ENCODE peak calls at places on chromosome 7, in six cellular contexts. T is KBM-7, U is AG04450, L is Daoy, P is AG09319, F is COLO829. Z is an unnamed sample.

GRCh38 chr7:158581440-158582088 is 6.1 kb downstream of the PTPRN2 start:
- DNase-seq in T (peak; percentile 11), U (no peak), L (no peak), P (no peak), F (no peak), Z (no peak)

GRCh38 chr7:87001214-87001613 is 58.2 kb downstream of the ELAPOR2 start:
- DNase-seq in T (no peak), U (no peak), L (peak; percentile 73), P (no peak), F (no peak), Z (no peak)

GRCh38 chr7:33794419-33794818 is 110.9 kb upstream of the BMPER start:
- DNase-seq in T (no peak), U (no peak), L (no peak), P (no peak), F (no peak), Z (no peak)

GRCh38 chr7:66039094-66039493 is 36.5 kb upstream of the ASL start:
- DNase-seq in T (no peak), U (no peak), L (no peak), P (no peak), F (no peak), Z (no peak)

GRCh38 chr7:112986256-112987031 is 100.2 kb downstream of the GPR85 start:
- DNase-seq in T (peak; percentile 23), U (no peak), L (peak; percentile 15), P (peak; percentile 23), F (no peak), Z (no peak)

GRCh38 chr7:98493379-98493778 is 92.5 kb upstream of the BAIAP2L1 start:
- DNase-seq in T (no peak), U (no peak), L (no peak), P (no peak), F (no peak), Z (no peak)

GRCh38 chr7:70597071-70597470 is 534.9 kb upstream of the GALNT17 start:
- DNase-seq in T (no peak), U (no peak), L (no peak), P (no peak), F (no peak), Z (no peak)

GRCh38 chr7:23293500-23294073 is 5.6 kb upstream of the MALSU1 start:
- DNase-seq in T (no peak), U (no peak), L (no peak), P (no peak), F (no peak), Z (no peak)

GRCh38 chr7:1141651-1142050 is 18.3 kb downstream of the ZFAND2A start:
- DNase-seq in T (no peak), U (no peak), L (no peak), P (no peak), F (no peak), Z (no peak)

GRCh38 chr7:41698726-41699125 is 4.2 kb downstream of the INHBA start:
- DNase-seq in T (no peak), U (peak; percentile 69), L (no peak), P (no peak), F (no peak), Z (no peak)

GRCh38 chr7:91912500-91912899 is 28.2 kb upstream of the AKAP9 start:
- DNase-seq in T (no peak), U (no peak), L (no peak), P (no peak), F (peak; percentile 64), Z (no peak)

GRCh38 chr7:50793115-50793946 is 10.6 kb upstream of the GRB10 start:
- DNase-seq in T (peak; percentile 40), U (no peak), L (peak; percentile 88), P (no peak), F (peak; percentile 39), Z (no peak)

GRCh38 chr7:8831386-8831785 is 398.0 kb downstream of the NXPH1 start:
- DNase-seq in T (no peak), U (no peak), L (no peak), P (no peak), F (no peak), Z (no peak)

GRCh38 chr7:79876769-79877362 is 257.8 kb upstream of the GNAI1 start:
- DNase-seq in T (no peak), U (peak; percentile 92), L (peak; percentile 68), P (peak; percentile 60), F (peak; percentile 25), Z (peak; percentile 33)

Z was measured in Kasumi-1.